ENCODE peak calls at places on chromosomes 4 and X, in five cellular contexts. V is H9, R is SK-N-SH, B is mammary epithelial cell, W is HCT116. U is an unnamed sample.
A peak's percentile ranks its signal among the peaks of the same experiment; 100 is the strongest.

GRCh38 chrX:72021975-72022374 is 109.7 kb downstream of the RTL5 start:
- DNase-seq in V (peak; percentile 42), R (no peak), B (no peak), W (no peak), U (peak; percentile 28)

GRCh38 chr4:19684079-19684478 is 567.6 kb upstream of the SLIT2 start:
- DNase-seq in V (no peak), R (no peak), B (no peak), W (no peak), U (no peak)

GRCh38 chr4:110586137-110586850 is 36.6 kb downstream of the PITX2 start:
- DNase-seq in V (no peak), R (peak; percentile 37), B (peak; percentile 46), W (peak; percentile 31), U (no peak)

GRCh38 chr4:20297246-20297645 is 45.5 kb downstream of the SLIT2 start:
- DNase-seq in V (no peak), R (no peak), B (no peak), W (no peak), U (no peak)

GRCh38 chrX:63128509-63128908 is 222.6 kb downstream of the SPIN4 start:
- DNase-seq in V (no peak), R (peak; percentile 1), B (peak; percentile 20), W (peak; percentile 16), U (no peak)

GRCh38 chr4:8039290-8039689 is 99.6 kb upstream of the AFAP1 start:
- DNase-seq in V (no peak), R (peak; percentile 85), B (no peak), W (no peak), U (no peak)

GRCh38 chr4:87009095-87009648 is 74.4 kb downstream of the AFF1 start:
- DNase-seq in V (no peak), R (no peak), B (no peak), W (no peak), U (no peak)

GRCh38 chrX:101287402-101287801 is 3.7 kb downstream of the TAF7L start:
- DNase-seq in V (no peak), R (peak; percentile 51), B (peak; percentile 25), W (peak; percentile 10), U (no peak)

GRCh38 chrX:49040376-49040955 is 2.7 kb downstream of the TFE3 start:
- DNase-seq in V (no peak), R (no peak), B (no peak), W (no peak), U (no peak)

GRCh38 chr4:138114434-138114833 is 127.7 kb downstream of the SLC7A11 start:
- DNase-seq in V (no peak), R (no peak), B (no peak), W (no peak), U (no peak)

GRCh38 chr4:107760281-107760947 is 40.4 kb upstream of the PAPSS1 start:
- DNase-seq in V (no peak), R (peak; percentile 2), B (no peak), W (no peak), U (no peak)

GRCh38 chr4:74174421-74174820 is 16.5 kb downstream of the MTHFD2L start:
- DNase-seq in V (no peak), R (no peak), B (no peak), W (no peak), U (no peak)

GRCh38 chr4:53508446-53508845 is 82.8 kb downstream of the LNX1 start:
- DNase-seq in V (no peak), R (no peak), B (peak; percentile 30), W (no peak), U (no peak)

GRCh38 chr4:18691431-18692200 is 670.1 kb upstream of the LCORL start:
- DNase-seq in V (peak; percentile 91), R (no peak), B (no peak), W (no peak), U (no peak)

GRCh38 chr4:98517444-98518021 is 140.9 kb downstream of the TSPAN5 start:
- DNase-seq in V (no peak), R (no peak), B (no peak), W (no peak), U (no peak)

GRCh38 chr4:123350191-123350544 is 46.4 kb upstream of the SPRY1 start:
- DNase-seq in V (peak; percentile 78), R (no peak), B (peak; percentile 75), W (peak; percentile 16), U (no peak)

GRCh38 chrX:2705036-2705435 is 13.9 kb downstream of the CD99 start:
- DNase-seq in V (no peak), R (no peak), B (no peak), W (no peak), U (peak; percentile 21)

GRCh38 chrX:149504226-149504914 is 736 bp downstream of the IDS start:
- DNase-seq in V (peak; percentile 69), R (peak; percentile 67), B (no peak), W (no peak), U (no peak)

GRCh38 chr4:111854494-111855087 is 290.7 kb upstream of the FAM241A start:
- DNase-seq in V (no peak), R (peak; percentile 5), B (peak; percentile 16), W (peak; percentile 39), U (no peak)

GRCh38 chr4:123555500-123556273 is 159.1 kb downstream of the SPRY1 start:
- DNase-seq in V (no peak), R (no peak), B (peak; percentile 81), W (no peak), U (peak; percentile 94)

GRCh38 chr4:94615431-94615830 is 142.3 kb upstream of the BMPR1B start:
- DNase-seq in V (no peak), R (no peak), B (no peak), W (no peak), U (no peak)

GRCh38 chr4:4519296-4519898 is 22.5 kb downstream of the STX18 start:
- DNase-seq in V (no peak), R (peak; percentile 29), B (peak; percentile 1), W (peak; percentile 12), U (no peak)

GRCh38 chr4:175470141-175470540 is 341.9 kb downstream of the GPM6A start:
- DNase-seq in V (no peak), R (no peak), B (peak; percentile 18), W (no peak), U (no peak)

GRCh38 chr4:25938251-25939186 is 24.5 kb downstream of the SMIM20 start:
- DNase-seq in V (no peak), R (no peak), B (peak; percentile 70), W (no peak), U (no peak)

GRCh38 chr4:85420831-85421230 is 54.1 kb upstream of the ARHGAP24 start:
- DNase-seq in V (no peak), R (no peak), B (no peak), W (no peak), U (no peak)

GRCh38 chrX:3527166-3527565 is 180.7 kb upstream of the MXRA5 start:
- DNase-seq in V (no peak), R (no peak), B (no peak), W (no peak), U (no peak)

GRCh38 chrX:1477801-1478458 is 25.2 kb upstream of the ASMTL start:
- DNase-seq in V (no peak), R (no peak), B (no peak), W (no peak), U (no peak)

GRCh38 chr4:184146951-184147350 is 70.7 kb downstream of the ENPP6 start:
- DNase-seq in V (no peak), R (no peak), B (no peak), W (no peak), U (no peak)

GRCh38 chr4:184148871-184149637 is 68.6 kb downstream of the ENPP6 start:
- DNase-seq in V (no peak), R (no peak), B (no peak), W (no peak), U (no peak)

GRCh38 chr4:184145596-184145995 is 72.1 kb downstream of the ENPP6 start:
- DNase-seq in V (no peak), R (no peak), B (no peak), W (no peak), U (no peak)

GRCh38 chr4:184150102-184150839 is 67.4 kb downstream of the ENPP6 start:
- DNase-seq in V (no peak), R (no peak), B (no peak), W (no peak), U (no peak)

GRCh38 chr4:184147858-184148799 is 69.5 kb downstream of the ENPP6 start:
- DNase-seq in V (no peak), R (no peak), B (no peak), W (no peak), U (no peak)
- H3K9ac ChIP-seq in V (no peak overlapping the region), R (no peak overlapping the region), B (no peak overlapping the region), W (no peak overlapping the region), U (no peak overlapping the region)

GRCh38 chrX:40542208-40542607 is 38.6 kb upstream of the ATP6AP2 start:
- DNase-seq in V (no peak), R (no peak), B (no peak), W (no peak), U (no peak)
- TF ChIP-seq CTCF in V (peak; percentile 43), R (no peak), B (no peak), W (no peak), U (no peak)

GRCh38 chr4:5615496-5616075 is 92.8 kb downstream of the EVC2 start:
- DNase-seq in V (no peak), R (no peak), B (peak; percentile 21), W (no peak), U (no peak)

GRCh38 chr4:5622596-5622995 is 85.8 kb downstream of the EVC2 start:
- DNase-seq in V (no peak), R (no peak), B (no peak), W (no peak), U (no peak)

GRCh38 chr4:5616331-5616950 is 91.9 kb downstream of the EVC2 start:
- DNase-seq in V (no peak), R (no peak), B (no peak), W (no peak), U (no peak)

GRCh38 chr4:5618051-5619010 is 90.0 kb downstream of the EVC2 start:
- DNase-seq in V (no peak), R (no peak), B (no peak), W (no peak), U (no peak)

DNA sequence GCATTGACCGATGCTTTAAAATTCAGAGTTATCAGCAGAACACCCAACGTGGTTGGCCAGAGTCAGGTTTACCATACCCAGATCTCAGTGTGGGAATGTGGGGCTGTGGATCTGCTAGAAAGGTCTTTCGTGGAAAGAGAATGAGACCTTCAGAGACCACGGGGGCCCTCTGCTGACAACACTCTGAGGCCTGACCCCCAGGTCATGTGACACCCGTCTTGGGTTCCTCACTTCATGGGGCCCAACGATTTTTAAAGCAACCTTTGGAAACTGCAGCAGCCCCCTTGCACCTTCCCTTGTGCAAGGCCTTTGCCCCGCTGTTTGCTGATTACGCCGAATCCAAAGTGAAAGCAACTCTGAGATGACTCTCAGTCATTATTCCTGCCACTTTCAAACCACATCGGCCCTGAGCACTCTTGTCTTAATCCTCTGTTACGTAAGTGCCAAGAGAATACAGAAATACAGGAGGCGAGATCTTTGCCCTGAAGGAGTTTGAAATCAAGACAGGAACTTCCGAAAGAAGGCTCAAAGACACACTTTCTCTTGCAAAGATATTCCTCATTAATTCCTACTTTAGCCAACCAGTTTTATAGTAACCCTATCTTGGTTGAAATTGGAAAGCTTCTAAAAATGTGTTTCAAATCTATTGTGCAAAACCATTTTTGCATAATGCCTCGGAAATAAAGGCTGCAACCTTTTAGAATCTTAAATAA is 88.3 kb downstream of the EVC2 start:
- DNase-seq in V (no peak), R (no peak), B (no peak), W (no peak), U (no peak)
- H3K9ac ChIP-seq in V (no peak overlapping the region), R (no peak overlapping the region), B (no peak overlapping the region), W (no peak overlapping the region), U (no peak overlapping the region)

GRCh38 chr4:48930654-48931053 is 24.1 kb upstream of the OCIAD2 start:
- DNase-seq in V (peak; percentile 49), R (no peak), B (no peak), W (no peak), U (no peak)
- TF ChIP-seq CTCF in V (peak; percentile 30), R (no peak), B (no peak), W (no peak), U (no peak)

U was measured in kidney.